ENCODE peak calls at places on chromosomes 7 and 10, in four cellular contexts. P is HepG2, A is colonic mucosa, X is left ventricle myocardium inferior. L is an unnamed sample.

GRCh38 chr10:124025638-124026336 is 67.6 kb downstream of the CHST15 start:
- DNase-seq in A (no peak), X (no peak), P (peak; percentile 48), L (no peak)

GRCh38 chr7:51847461-51848134 is 531.0 kb upstream of the COBL start:
- DNase-seq in A (no peak), P (no peak), X (no peak), L (no peak)

GRCh38 chr10:62632071-62632809 is 172.3 kb upstream of the ADO start:
- DNase-seq in P (no peak), X (peak; percentile 37), A (no peak), L (no peak)

GRCh38 chr10:125457406-125457805 is 225.6 kb downstream of the TEX36 start:
- DNase-seq in X (no peak), P (no peak), A (no peak), L (no peak)

GRCh38 chr10:60810437-60811182 is 32.3 kb downstream of the CDK1 start:
- DNase-seq in X (no peak), A (no peak), P (peak; percentile 18), L (no peak)

GRCh38 chr7:95324396-95324795 is at the start of gene PON1:
- DNase-seq in A (no peak), X (no peak), P (no peak), L (no peak)

GRCh38 chr7:95859434-95859833 is 87.1 kb downstream of the DYNC1I1 start:
- DNase-seq in X (no peak), P (no peak), A (no peak), L (no peak)

GRCh38 chr10:62087341-62087740 is 181.3 kb downstream of the RTKN2 start:
- DNase-seq in X (no peak), A (no peak), P (no peak), L (no peak)

GRCh38 chr7:17709127-17709526 is 231.2 kb downstream of the SNX13 start:
- DNase-seq in X (no peak), P (no peak), A (no peak), L (no peak)

GRCh38 chr10:61325183-61325582 is 128.0 kb downstream of the TMEM26 start:
- DNase-seq in A (no peak), P (no peak), X (no peak), L (no peak)

GRCh38 chr7:137994091-137994688 is 7.7 kb downstream of the CREB3L2 start:
- DNase-seq in A (no peak), X (no peak), P (no peak), L (no peak)
- H3K4me1 ChIP-seq in A (peaks cover 3% of the 10 kb centered on the region), X (peaks cover 99% of the 10 kb centered on the region), P (peaks cover 100% of the 10 kb centered on the region), L (peaks cover 15% of the 10 kb centered on the region)

DNA sequence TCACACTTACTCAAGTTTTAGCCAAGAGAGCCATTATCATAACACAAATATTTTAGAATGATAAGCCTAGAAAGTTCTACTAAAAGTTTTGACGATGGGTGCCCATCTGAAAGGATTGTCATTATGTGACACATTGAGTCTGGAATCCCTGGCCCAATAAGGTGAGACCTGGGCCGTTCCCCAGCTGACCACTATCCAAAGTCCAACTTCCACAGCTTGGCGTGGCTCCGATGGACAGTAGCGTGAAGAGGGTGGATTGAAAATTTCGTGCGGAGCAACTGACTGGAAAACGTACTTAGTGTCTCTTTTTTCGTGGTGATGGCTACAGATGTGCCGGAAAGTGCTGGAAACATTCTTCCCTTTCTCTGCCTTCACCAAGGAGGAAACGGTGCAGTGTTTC is 439.0 kb upstream of the ZMIZ1 start:
- DNase-seq in P (no peak), A (no peak), X (no peak), L (no peak)
- H3K4me1 ChIP-seq in P (peaks cover 12% of the 10 kb centered on the region), A (no peaks in the 10 kb centered on the region), X (peaks cover 23% of the 10 kb centered on the region), L (no peaks in the 10 kb centered on the region)

GRCh38 chr7:155209920-155210319 is 87.8 kb upstream of the INSIG1 start:
- DNase-seq in P (no peak), A (no peak), X (no peak), L (no peak)
- H3K4me1 ChIP-seq in P (no peaks in the 10 kb centered on the region), A (no peaks in the 10 kb centered on the region), X (peaks cover 18% of the 10 kb centered on the region), L (no peaks in the 10 kb centered on the region)

GRCh38 chr7:138244606-138245005 is 168.3 kb downstream of the AKR1D1 start:
- DNase-seq in A (no peak), P (no peak), X (no peak), L (no peak)
- H3K4me1 ChIP-seq in A (no peaks in the 10 kb centered on the region), P (peaks cover 54% of the 10 kb centered on the region), X (no peaks in the 10 kb centered on the region), L (no peaks in the 10 kb centered on the region)

DNA sequence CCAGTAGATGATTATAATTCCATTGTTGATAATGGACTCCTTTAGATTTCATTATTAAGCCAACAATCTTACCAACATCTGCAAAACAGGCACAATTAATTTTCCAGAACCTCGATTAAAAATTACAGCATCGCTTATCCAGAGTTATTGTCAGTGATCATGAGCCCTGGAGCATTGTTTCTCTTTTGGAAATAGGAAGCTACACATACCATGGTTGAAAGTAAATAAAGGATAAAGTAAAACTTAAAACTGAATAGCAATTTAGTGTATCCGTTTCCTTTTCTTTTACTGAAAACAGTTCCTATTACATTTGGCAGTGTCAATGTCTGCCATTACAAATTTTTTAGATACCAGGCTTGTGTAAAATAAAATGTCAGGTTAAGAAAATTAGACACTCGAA is 9.9 kb upstream of the HOXA2 start:
- DNase-seq in X (no peak), P (no peak), A (no peak), L (no peak)
- H3K4me1 ChIP-seq in X (peaks cover 32% of the 10 kb centered on the region), P (peaks cover 12% of the 10 kb centered on the region), A (peaks cover 8% of the 10 kb centered on the region), L (peaks cover 12% of the 10 kb centered on the region)

GRCh38 chr10:34731213-34731612 is 83.9 kb downstream of the PARD3 start:
- DNase-seq in X (no peak), P (no peak), A (no peak), L (no peak)
- H3K4me1 ChIP-seq in X (peaks cover 52% of the 10 kb centered on the region), P (peaks cover 85% of the 10 kb centered on the region), A (peaks cover 3% of the 10 kb centered on the region), L (peaks cover 6% of the 10 kb centered on the region)

DNA sequence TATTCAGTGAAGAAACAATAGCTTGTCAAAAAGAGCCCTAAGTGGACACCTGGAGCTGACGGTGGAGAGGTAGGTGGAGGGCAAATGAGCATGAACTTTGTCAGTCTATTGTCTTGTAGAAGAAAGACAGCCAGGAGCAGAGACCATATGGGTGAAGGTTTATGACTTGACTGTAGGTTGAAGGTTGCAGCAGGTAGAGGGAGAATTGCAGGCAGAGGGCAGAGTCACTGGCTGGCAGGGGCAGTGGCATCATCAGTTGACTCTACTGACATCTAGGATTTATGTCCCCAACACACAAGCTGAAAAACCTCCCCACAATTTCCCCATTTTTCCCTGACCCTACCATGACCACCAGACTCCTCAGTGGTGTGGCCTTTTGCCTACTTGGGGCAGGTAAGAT is 243.6 kb upstream of the PRSS58 start:
- DNase-seq in X (no peak), A (peak; percentile 45), P (no peak), L (no peak)
- H3K4me1 ChIP-seq in X (peaks cover 3% of the 10 kb centered on the region), A (peaks cover 5% of the 10 kb centered on the region), P (no peaks in the 10 kb centered on the region), L (no peaks in the 10 kb centered on the region)

L was measured in uterus.